ENCODE peak calls at places on chromosomes 11 and 22, in seven cellular contexts. L is uterus, S is stomach, T is HCT116, C is gastrocnemius medialis, W is transverse colon, N is thyroid gland. F is an unnamed sample.

GRCh38 chr11:86792150-86792549 is 8.2 kb upstream of the PRSS23 start:
- DNase-seq in L (no peak), S (no peak), T (no peak), C (no peak), W (no peak), N (no peak), F (no peak)

GRCh38 chr22:38267086-38267485 is 5.7 kb downstream of the TMEM184B start:
- DNase-seq in L (no peak), S (no peak), T (no peak), C (no peak), W (no peak), N (peak; percentile 22), F (no peak)

GRCh38 chr11:3341298-3341697 is 37.6 kb downstream of the ZNF195 start:
- DNase-seq in L (peak; percentile 24), S (peak; percentile 73), T (peak; percentile 18), C (no peak), W (peak; percentile 72), N (peak; percentile 72), F (peak; percentile 34)

GRCh38 chr11:120210651-120211521 is at the start of gene OAF:
- DNase-seq in L (peak; percentile 82), S (peak; percentile 64), T (peak; percentile 55), C (peak; percentile 61), W (peak; percentile 73), N (peak; percentile 66), F (peak; percentile 66)

GRCh38 chr11:103997082-103997481 is 39.4 kb upstream of the DDI1 start:
- DNase-seq in L (no peak), S (no peak), T (no peak), C (no peak), W (no peak), N (no peak), F (no peak)

GRCh38 chr11:8756201-8756600 is 73.6 kb downstream of the RPL27A start:
- DNase-seq in L (no peak), S (no peak), T (no peak), C (no peak), W (no peak), N (peak; percentile 16), F (no peak)

GRCh38 chr11:1348748-1349073 is 39.3 kb upstream of the TOLLIP start:
- DNase-seq in L (no peak), S (no peak), T (no peak), C (no peak), W (no peak), N (no peak), F (no peak)

GRCh38 chr22:39524089-39524752 is 3.9 kb downstream of the ATF4 start:
- DNase-seq in L (no peak), S (no peak), T (no peak), C (no peak), W (no peak), N (peak; percentile 39), F (no peak)

GRCh38 chr22:49657275-49657973 is 170.2 kb downstream of the BRD1 start:
- DNase-seq in L (peak; percentile 46), S (peak; percentile 48), T (peak; percentile 71), C (peak; percentile 38), W (peak; percentile 68), N (peak; percentile 42), F (peak; percentile 57)

GRCh38 chr22:48414662-48415061 is 1413.0 kb downstream of the BRD1 start:
- DNase-seq in L (no peak), S (no peak), T (no peak), C (no peak), W (no peak), N (no peak), F (no peak)

GRCh38 chr11:73538381-73538872 is 59.5 kb downstream of the FAM168A start:
- DNase-seq in L (no peak), S (no peak), T (no peak), C (no peak), W (no peak), N (no peak), F (no peak)

GRCh38 chr11:332651-333480 is 12.2 kb upstream of the IFITM3 start:
- DNase-seq in L (no peak), S (no peak), T (no peak), C (no peak), W (no peak), N (no peak), F (no peak)

GRCh38 chr11:63909621-63910506 is 7.1 kb downstream of the RCOR2 start:
- DNase-seq in L (peak; percentile 43), S (no peak), T (no peak), C (no peak), W (no peak), N (no peak), F (no peak)

GRCh38 chr11:63910605-63911195 is 6.3 kb downstream of the RCOR2 start:
- DNase-seq in L (no peak), S (no peak), T (no peak), C (no peak), W (no peak), N (no peak), F (no peak)

GRCh38 chr11:63911876-63912275 is 5.1 kb downstream of the RCOR2 start:
- DNase-seq in L (no peak), S (no peak), T (no peak), C (no peak), W (no peak), N (no peak), F (no peak)

GRCh38 chr11:63912678-63913077 is 4.3 kb downstream of the RCOR2 start:
- DNase-seq in L (no peak), S (no peak), T (no peak), C (no peak), W (no peak), N (no peak), F (no peak)

DNA sequence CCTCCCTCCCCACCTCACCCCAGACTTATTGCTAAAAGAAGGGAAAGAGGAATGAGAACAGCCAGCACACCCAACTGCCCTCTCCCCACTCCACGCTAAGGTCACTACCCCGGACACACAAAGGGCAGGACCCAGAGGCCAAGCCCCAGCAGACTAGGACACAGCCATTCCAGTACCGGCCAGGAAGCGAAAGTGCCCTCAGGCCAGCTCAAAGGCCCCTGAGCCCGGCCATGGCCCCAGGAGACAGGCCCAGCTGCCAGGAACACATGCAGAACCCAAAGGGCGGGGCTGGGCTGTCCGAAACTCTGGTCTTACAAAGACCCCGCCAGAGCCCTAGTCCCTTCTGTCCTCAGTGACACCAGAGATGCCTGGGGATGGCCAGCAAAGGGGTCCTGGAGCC is 5.5 kb downstream of the RCOR2 start:
- DNase-seq in L (no peak), S (no peak), T (no peak), C (no peak), W (no peak), N (no peak), F (no peak)
- TF ChIP-seq POLR2A in L (no peak), S (no peak), T (no peak), C (no peak), W (no peak), N (no peak), F (no peak)

GRCh38 chr11:75262436-75262835 is 21.9 kb downstream of the TPBGL start:
- DNase-seq in L (no peak), S (no peak), T (no peak), C (no peak), W (peak; percentile 7), N (no peak), F (peak; percentile 54)
- TF ChIP-seq POLR2A in L (no peak), S (no peak), T (no peak), C (no peak), W (no peak), N (no peak), F (no peak)

DNA sequence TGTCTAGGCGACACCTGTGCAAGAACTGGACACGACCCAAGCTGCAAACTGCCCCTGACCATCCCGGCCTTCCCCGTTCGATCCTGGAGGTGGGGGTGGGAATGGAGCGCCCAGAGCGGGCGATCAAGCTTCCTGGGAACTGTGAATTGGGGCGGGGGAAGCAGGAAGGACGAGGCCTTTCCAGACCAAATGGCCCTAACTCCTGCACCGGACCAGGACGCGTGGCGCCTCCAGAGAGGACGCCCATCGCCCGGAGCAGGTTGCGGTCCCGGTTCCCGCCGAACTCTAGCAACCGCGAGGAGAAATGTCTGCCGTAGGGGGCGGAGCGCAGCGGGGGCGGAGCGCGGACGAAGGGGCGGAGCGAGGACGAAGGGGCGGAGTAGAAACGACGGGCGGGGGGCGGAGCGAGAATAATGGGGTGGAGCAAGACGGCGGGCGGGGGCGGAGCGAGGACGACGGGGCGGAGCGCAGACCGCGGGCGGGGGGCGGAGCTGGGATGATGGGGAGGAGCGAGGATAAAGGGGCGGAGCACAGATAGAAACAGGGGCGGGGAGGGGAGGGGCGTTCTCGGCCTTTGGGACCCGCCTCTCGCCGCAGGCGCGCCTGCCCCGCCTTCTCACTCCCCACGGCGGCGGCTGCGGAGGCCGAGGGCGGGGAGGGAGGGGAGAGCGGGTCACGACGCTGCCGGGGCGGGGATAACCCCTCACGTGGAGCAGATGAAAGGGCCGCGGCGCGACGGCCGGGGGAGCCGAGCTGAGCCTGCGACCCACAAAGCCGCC is at the start of gene ZNRF3:
- DNase-seq in L (peak; percentile 90), S (peak; percentile 95), T (peak; percentile 83), C (peak; percentile 89), W (peak; percentile 95), N (peak; percentile 90), F (peak; percentile 87)
- TF ChIP-seq POLR2A in L (peak; percentile 65), S (no peak), T (peak; percentile 29), C (peak; percentile 83), W (peak; percentile 12), N (peak; percentile 46), F (no peak)

GRCh38 chr11:46295312-46295995 is 18.0 kb downstream of the CREB3L1 start:
- DNase-seq in L (peak; percentile 80), S (peak; percentile 61), T (no peak), C (peak; percentile 60), W (peak; percentile 70), N (peak; percentile 76), F (no peak)
- TF ChIP-seq POLR2A in L (no peak), S (no peak), T (peak; percentile 52), C (no peak), W (no peak), N (no peak), F (no peak)

GRCh38 chr11:6488831-6489230 is 7.5 kb downstream of the TIMM10B start:
- DNase-seq in L (no peak), S (no peak), T (no peak), C (no peak), W (no peak), N (no peak), F (no peak)
- TF ChIP-seq POLR2A in L (no peak), S (no peak), T (no peak), C (no peak), W (no peak), N (no peak), F (no peak)

GRCh38 chr11:78139422-78140391 is at the start of gene ALG8:
- DNase-seq in L (peak; percentile 97), S (peak; percentile 97), T (peak; percentile 85), C (peak; percentile 89), W (peak; percentile 97), N (peak; percentile 96), F (peak; percentile 99)
- TF ChIP-seq POLR2A in L (no peak), S (peak; percentile 46), T (peak; percentile 83), C (peak; percentile 56), W (peak; percentile 71), N (no peak), F (no peak)

GRCh38 chr11:96306933-96307747 is 35.9 kb downstream of the MAML2 start:
- DNase-seq in L (peak; percentile 73), S (peak; percentile 90), T (peak; percentile 95), C (peak; percentile 54), W (peak; percentile 90), N (peak; percentile 92), F (peak; percentile 93)
- TF ChIP-seq POLR2A in L (no peak), S (no peak), T (no peak), C (no peak), W (peak; percentile 51), N (no peak), F (no peak)

GRCh38 chr11:62540804-62541671 is 5.6 kb downstream of the AHNAK start:
- DNase-seq in L (peak; percentile 33), S (no peak), T (no peak), C (no peak), W (peak; percentile 57), N (no peak), F (no peak)
- TF ChIP-seq POLR2A in L (no peak), S (no peak), T (no peak), C (no peak), W (no peak), N (no peak), F (no peak)